ENCODE peak calls at places on chromosomes 1 and 21, in five cellular contexts. F is HuH-7.5; O is AG10803; M is stimulated activated CD4-positive, alpha-beta T cell treated with anti-CD3 and anti-CD28 coated beads, Interleukin-1b, Interleukin-23, amount 100 ng/mL, for 24 hours; J is H4. K is an unnamed sample.

GRCh38 chr1:223796210-223796609 is 49.5 kb downstream of the TP53BP2 start:
- DNase-seq in F (no peak), O (no peak), M (no peak), J (no peak), K (no peak)

GRCh38 chr1:239761509-239761908 is 330.2 kb upstream of the FMN2 start:
- DNase-seq in F (no peak), O (no peak), M (no peak), J (no peak), K (no peak)

GRCh38 chr1:201530741-201531521 is 8.0 kb upstream of the NAV1 start:
- DNase-seq in F (peak; percentile 70), O (peak; percentile 94), M (no peak), J (peak; percentile 70), K (peak; percentile 91)

GRCh38 chr1:13593511-13594131 is 10.0 kb downstream of the PDPN start:
- DNase-seq in F (no peak), O (peak; percentile 96), M (no peak), J (peak; percentile 64), K (peak; percentile 10)

GRCh38 chr1:92882817-92883216 is 51.0 kb downstream of the RPL5 start:
- DNase-seq in F (no peak), O (no peak), M (no peak), J (no peak), K (no peak)

GRCh38 chr1:92291372-92291999 is 7.3 kb downstream of the GLMN start:
- DNase-seq in F (no peak), O (peak; percentile 66), M (no peak), J (peak; percentile 29), K (peak; percentile 67)

GRCh38 chr21:43355925-43356289 is 71.0 kb downstream of the SIK1 start:
- DNase-seq in F (no peak), O (no peak), M (no peak), J (no peak), K (peak; percentile 72)

GRCh38 chr1:59162665-59163064 is 134.2 kb upstream of the FGGY start:
- DNase-seq in F (no peak), O (peak; percentile 46), M (no peak), J (no peak), K (no peak)

GRCh38 chr1:17849216-17849615 is 94.1 kb downstream of the ACTL8 start:
- DNase-seq in F (no peak), O (peak; percentile 20), M (no peak), J (no peak), K (no peak)

GRCh38 chr1:144551107-144551542 is 41.6 kb upstream of the PPIAL4F start:
- DNase-seq in F (no peak), O (no peak), M (no peak), J (peak; percentile 3), K (no peak)

GRCh38 chr1:174726167-174726879 is 273.4 kb upstream of the CACYBP start:
- DNase-seq in F (no peak), O (peak; percentile 51), M (no peak), J (peak; percentile 18), K (peak; percentile 33)

GRCh38 chr1:30305061-30305460 is 418.3 kb downstream of the MATN1 start:
- DNase-seq in F (no peak), O (no peak), M (no peak), J (no peak), K (no peak)

GRCh38 chr1:184974086-184974836 is at the start of gene NIBAN1:
- DNase-seq in F (peak; percentile 19), O (peak; percentile 67), M (peak; percentile 16), J (peak; percentile 48), K (peak; percentile 9)

GRCh38 chr1:232586679-232587078 is 43.3 kb downstream of the SIPA1L2 start:
- DNase-seq in F (no peak), O (no peak), M (no peak), J (no peak), K (no peak)

GRCh38 chr21:36532769-36533467 is 53.0 kb upstream of the CLDN14 start:
- DNase-seq in F (no peak), O (no peak), M (no peak), J (no peak), K (no peak)

GRCh38 chr1:201582261-201582951 is 43.5 kb downstream of the NAV1 start:
- DNase-seq in F (no peak), O (peak; percentile 72), M (no peak), J (no peak), K (peak; percentile 46)

K was measured in myocyte.